ENCODE peak calls at places on chromosomes 7 and 10, in eight cellular contexts. R is hepatocyte, Z is HFF-Myc, W is right atrium auricular region, F is mesothelial cell of epicardium, H is GM13976, L is IMR-90, V is OCI-LY7. G is an unnamed sample.

GRCh38 chr10:33422779-33423520 is 88.5 kb upstream of the NRP1 start:
- DNase-seq in F (no peak), V (no peak), Z (no peak), R (no peak), W (no peak), H (no peak), L (no peak), G (no peak)

GRCh38 chr10:131666091-131666490 is 234.7 kb upstream of the PPP2R2D start:
- DNase-seq in W (no peak), R (no peak), Z (no peak), L (no peak), F (no peak), H (no peak), V (no peak), G (no peak)

GRCh38 chr7:82335927-82336326 is 107.7 kb downstream of the CACNA2D1 start:
- DNase-seq in R (peak; percentile 26), H (no peak), F (no peak), L (peak; percentile 66), V (no peak), W (no peak), Z (peak; percentile 91), G (no peak)

GRCh38 chr7:140017543-140017942 is 45.2 kb downstream of the PARP12 start:
- DNase-seq in Z (no peak), H (no peak), F (no peak), R (no peak), V (no peak), L (no peak), W (no peak), G (no peak)

GRCh38 chr7:10802526-10802925 is 171.1 kb upstream of the PHF14 start:
- DNase-seq in V (no peak), Z (no peak), L (peak; percentile 13), H (no peak), W (no peak), R (no peak), F (no peak), G (no peak)

GRCh38 chr7:16356241-16356958 is 64.9 kb downstream of the CRPPA start:
- DNase-seq in R (no peak), H (no peak), W (no peak), F (no peak), V (no peak), L (peak; percentile 19), Z (peak; percentile 36), G (no peak)

GRCh38 chr10:47058961-47059391 is 147.7 kb downstream of the PTPN20 start:
- DNase-seq in W (no peak), L (peak; percentile 46), F (no peak), R (no peak), V (no peak), Z (peak; percentile 6), H (no peak), G (no peak)

GRCh38 chr10:78332013-78332412 is 298.4 kb downstream of the RPS24 start:
- DNase-seq in L (no peak), R (no peak), V (no peak), H (no peak), Z (no peak), F (no peak), W (peak; percentile 57), G (no peak)

GRCh38 chr10:68082815-68083395 is 7.8 kb upstream of the HERC4 start:
- DNase-seq in H (no peak), F (no peak), V (no peak), L (peak; percentile 67), R (no peak), W (no peak), Z (no peak), G (no peak)

GRCh38 chr10:93806882-93807281 is 49.1 kb downstream of the LGI1 start:
- DNase-seq in W (peak; percentile 63), Z (no peak), F (no peak), L (no peak), V (no peak), R (no peak), H (no peak), G (no peak)

GRCh38 chr10:117549100-117549499 is 6.6 kb downstream of the EMX2 start:
- DNase-seq in L (no peak), R (no peak), Z (no peak), F (no peak), H (no peak), W (no peak), V (no peak), G (no peak)

GRCh38 chr10:59465089-59465488 is 102.7 kb upstream of the FAM13C start:
- DNase-seq in Z (no peak), W (no peak), H (no peak), R (peak; percentile 11), L (peak; percentile 53), F (no peak), V (no peak), G (peak; percentile 6)

GRCh38 chr7:132029369-132030160 is 473.1 kb upstream of the PODXL start:
- DNase-seq in W (no peak), V (no peak), R (no peak), Z (no peak), L (no peak), F (no peak), H (no peak), G (no peak)

GRCh38 chr7:32212321-32212720 is 142.1 kb upstream of the PDE1C start:
- DNase-seq in H (no peak), F (no peak), V (no peak), Z (no peak), R (no peak), W (no peak), L (no peak), G (no peak)

GRCh38 chr7:32206488-32206887 is 136.3 kb upstream of the PDE1C start:
- DNase-seq in W (no peak), V (no peak), L (no peak), Z (no peak), H (no peak), R (no peak), F (no peak), G (no peak)

GRCh38 chr7:32204361-32205018 is 134.3 kb upstream of the PDE1C start:
- DNase-seq in L (peak; percentile 77), Z (peak; percentile 47), V (peak; percentile 6), W (peak; percentile 83), F (no peak), R (peak; percentile 80), H (peak; percentile 31), G (peak; percentile 87)

GRCh38 chr7:32206987-32207386 is 136.8 kb upstream of the PDE1C start:
- DNase-seq in L (peak; percentile 3), R (peak; percentile 35), H (no peak), Z (no peak), V (no peak), W (no peak), F (no peak), G (peak; percentile 73)
- TF ChIP-seq CTCF in L (peak; percentile 52), R (peak; percentile 35), H (no peak), Z (peak; percentile 39), V (no peak), W (no peak), F (no peak), G (peak; percentile 74)

GRCh38 chr10:113232928-113233511 is 283.0 kb downstream of the TCF7L2 start:
- DNase-seq in H (no peak), F (no peak), W (no peak), Z (no peak), R (no peak), V (no peak), L (no peak), G (no peak)
- TF ChIP-seq CTCF in H (no peak), F (no peak), W (no peak), Z (no peak), R (no peak), V (no peak), L (no peak), G (no peak)

DNA sequence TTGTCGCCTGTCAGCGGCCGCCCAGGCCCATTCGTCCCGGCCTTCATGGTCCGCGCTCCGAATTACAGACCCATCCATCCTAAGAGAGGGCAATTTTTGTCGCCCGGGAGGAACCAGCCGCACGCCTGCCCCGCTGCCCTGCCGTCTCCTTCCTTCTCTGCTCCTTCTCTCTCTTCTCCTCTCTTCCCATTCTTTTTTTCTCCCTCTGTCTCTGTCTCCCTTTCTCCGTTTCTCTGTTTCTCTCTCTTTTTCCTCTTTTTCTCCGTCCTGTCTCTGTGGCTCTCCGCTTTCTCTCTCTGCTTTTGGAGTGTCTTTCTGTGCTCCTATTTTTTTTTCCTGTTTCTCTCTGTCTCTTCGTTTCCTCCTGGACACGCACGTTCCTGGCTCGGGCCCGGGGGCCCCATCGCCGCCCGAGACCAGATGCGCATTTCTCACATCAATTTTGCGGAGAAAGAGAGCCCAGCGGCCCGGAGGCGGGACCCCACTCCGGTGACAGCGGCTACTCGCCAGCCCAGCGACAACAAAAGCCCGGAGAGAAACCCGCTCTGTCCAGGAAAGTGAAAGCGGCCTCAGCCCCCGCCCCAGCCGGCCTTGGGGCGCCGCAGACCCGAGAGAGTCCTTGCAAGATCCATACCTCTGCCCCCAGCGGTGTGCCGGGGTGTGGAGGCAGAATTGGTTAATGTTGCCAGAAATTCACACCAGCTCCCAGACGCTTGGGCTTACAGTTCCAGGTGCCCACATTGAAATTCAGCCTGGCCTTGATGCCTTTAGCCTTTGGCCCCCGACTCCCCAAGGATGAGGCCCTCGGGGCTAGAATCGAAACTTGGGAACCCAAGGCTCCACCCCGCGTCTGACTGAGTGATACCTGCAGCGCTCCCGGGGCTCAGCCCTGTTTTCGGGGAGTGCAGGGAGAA is 4.1 kb downstream of the LBX1 start:
- DNase-seq in L (no peak), V (no peak), Z (no peak), W (no peak), R (no peak), H (no peak), F (no peak), G (no peak)
- TF ChIP-seq CTCF in L (no peak), V (no peak), Z (no peak), W (no peak), R (no peak), H (no peak), F (no peak), G (no peak)

DNA sequence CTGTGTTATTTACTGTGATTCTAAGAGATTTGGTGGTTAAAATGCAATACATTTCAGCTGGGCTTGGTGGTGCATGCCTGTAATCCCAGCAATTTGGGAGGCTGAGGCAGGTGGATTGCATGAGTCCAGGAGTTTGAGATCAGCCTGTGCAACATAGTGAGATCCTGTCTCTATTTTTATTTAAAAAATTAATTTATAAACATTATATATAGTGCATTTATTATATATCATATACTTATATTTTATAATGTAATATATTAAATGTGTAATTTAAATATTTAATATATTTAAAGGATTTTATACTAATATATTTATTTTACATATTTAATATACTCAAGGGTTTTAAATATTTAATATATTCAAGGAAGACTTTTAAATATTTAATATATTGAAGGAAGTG is 402.8 kb upstream of the PCDH15 start:
- DNase-seq in Z (no peak), W (no peak), F (no peak), R (no peak), H (no peak), V (no peak), L (no peak), G (no peak)
- TF ChIP-seq CTCF in Z (no peak), W (no peak), F (no peak), R (no peak), H (no peak), V (no peak), L (no peak), G (no peak)

DNA sequence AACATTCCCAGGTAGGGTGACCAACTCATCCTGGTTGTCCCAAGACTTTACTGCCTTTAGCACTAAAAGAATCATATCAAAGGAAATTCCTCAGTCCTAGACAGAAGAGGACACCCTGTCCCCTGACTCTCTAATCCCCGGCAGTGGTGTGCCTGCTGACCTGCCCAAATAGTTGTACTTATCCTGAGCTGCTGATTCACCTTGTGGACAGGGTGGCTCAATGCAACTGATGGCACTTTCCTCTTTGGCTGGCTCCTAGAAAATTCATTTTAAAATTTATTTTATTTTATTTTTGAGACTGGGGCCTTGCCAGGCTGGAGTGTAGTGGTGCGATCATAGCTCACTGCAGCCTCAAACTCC is 111.7 kb downstream of the JCAD start:
- DNase-seq in L (no peak), F (no peak), W (no peak), R (no peak), Z (no peak), V (no peak), H (no peak), G (peak; percentile 34)
- TF ChIP-seq CTCF in L (no peak), F (no peak), W (no peak), R (no peak), Z (no peak), V (no peak), H (no peak), G (peak; percentile 30)

G was measured in Calu3.